ENCODE peak calls at places on chromosomes 11 and 22, in seven cellular contexts. One of them, this sample, is unnamed.

GRCh38 chr11:69799582-69799981 is 19.6 kb downstream of the FGF3 start:
- DNase-seq in T-helper 9 cell: no peak
- DNase-seq in substantia nigra: no peak
- DNase-seq in effector memory CD8-positive, alpha-beta T cell: no peak
- DNase-seq in NCI-H1092 treated with DMSO at 0.1 percent for 48 hours: no peak
- DNase-seq in epithelial cell of esophagus: peak
- DNase-seq in fibroblast of villous mesenchyme: peak
- DNase-seq in this sample: no peak

GRCh38 chr11:57648791-57649735 is 649 bp downstream of the YPEL4 start:
- DNase-seq in T-helper 9 cell: no peak
- DNase-seq in substantia nigra: peak
- DNase-seq in effector memory CD8-positive, alpha-beta T cell: no peak
- DNase-seq in NCI-H1092 treated with DMSO at 0.1 percent for 48 hours: no peak
- DNase-seq in epithelial cell of esophagus: no peak
- DNase-seq in fibroblast of villous mesenchyme: no peak
- DNase-seq in this sample: peak

GRCh38 chr22:25622011-25622410 is 57.5 kb downstream of the GRK3 start:
- DNase-seq in T-helper 9 cell: no peak
- DNase-seq in substantia nigra: no peak
- DNase-seq in effector memory CD8-positive, alpha-beta T cell: no peak
- DNase-seq in NCI-H1092 treated with DMSO at 0.1 percent for 48 hours: no peak
- DNase-seq in epithelial cell of esophagus: no peak
- DNase-seq in fibroblast of villous mesenchyme: no peak
- DNase-seq in this sample: no peak

GRCh38 chr22:22920910-22921550 is 33.4 kb downstream of the IGLL5 start:
- DNase-seq in T-helper 9 cell: no peak
- DNase-seq in substantia nigra: no peak
- DNase-seq in effector memory CD8-positive, alpha-beta T cell: no peak
- DNase-seq in NCI-H1092 treated with DMSO at 0.1 percent for 48 hours: no peak
- DNase-seq in epithelial cell of esophagus: no peak
- DNase-seq in fibroblast of villous mesenchyme: no peak
- DNase-seq in this sample: no peak

GRCh38 chr22:17086750-17087149 is 1.9 kb downstream of the IL17RA start:
- DNase-seq in T-helper 9 cell: no peak
- DNase-seq in substantia nigra: no peak
- DNase-seq in effector memory CD8-positive, alpha-beta T cell: no peak
- DNase-seq in NCI-H1092 treated with DMSO at 0.1 percent for 48 hours: no peak
- DNase-seq in epithelial cell of esophagus: no peak
- DNase-seq in fibroblast of villous mesenchyme: no peak
- DNase-seq in this sample: no peak

GRCh38 chr22:27212617-27213177 is 555.3 kb downstream of the MIAT start:
- DNase-seq in T-helper 9 cell: no peak
- DNase-seq in substantia nigra: no peak
- DNase-seq in effector memory CD8-positive, alpha-beta T cell: no peak
- DNase-seq in NCI-H1092 treated with DMSO at 0.1 percent for 48 hours: peak
- DNase-seq in epithelial cell of esophagus: peak
- DNase-seq in fibroblast of villous mesenchyme: peak
- DNase-seq in this sample: no peak

GRCh38 chr11:128453444-128454336 is 133.7 kb downstream of the ETS1 start:
- DNase-seq in T-helper 9 cell: no peak
- DNase-seq in substantia nigra: no peak
- DNase-seq in effector memory CD8-positive, alpha-beta T cell: no peak
- DNase-seq in NCI-H1092 treated with DMSO at 0.1 percent for 48 hours: no peak
- DNase-seq in epithelial cell of esophagus: peak
- DNase-seq in fibroblast of villous mesenchyme: peak
- DNase-seq in this sample: no peak

GRCh38 chr11:15969701-15970329 is 386.5 kb downstream of the SOX6 start:
- DNase-seq in T-helper 9 cell: no peak
- DNase-seq in substantia nigra: no peak
- DNase-seq in effector memory CD8-positive, alpha-beta T cell: no peak
- DNase-seq in NCI-H1092 treated with DMSO at 0.1 percent for 48 hours: no peak
- DNase-seq in epithelial cell of esophagus: peak
- DNase-seq in fibroblast of villous mesenchyme: peak
- DNase-seq in this sample: peak

GRCh38 chr11:3855808-3856491 is 486 bp downstream of the STIM1 start:
- DNase-seq in T-helper 9 cell: peak
- DNase-seq in substantia nigra: peak
- DNase-seq in effector memory CD8-positive, alpha-beta T cell: peak
- DNase-seq in NCI-H1092 treated with DMSO at 0.1 percent for 48 hours: peak
- DNase-seq in epithelial cell of esophagus: no peak
- DNase-seq in fibroblast of villous mesenchyme: no peak
- DNase-seq in this sample: no peak

GRCh38 chr11:61152816-61153592 is 8.2 kb downstream of the VPS37C start:
- DNase-seq in T-helper 9 cell: no peak
- DNase-seq in substantia nigra: no peak
- DNase-seq in effector memory CD8-positive, alpha-beta T cell: no peak
- DNase-seq in NCI-H1092 treated with DMSO at 0.1 percent for 48 hours: no peak
- DNase-seq in epithelial cell of esophagus: peak
- DNase-seq in fibroblast of villous mesenchyme: peak
- DNase-seq in this sample: no peak

This sample was measured in hippocampal formation.